ENCODE peak calls at places on chromosomes 3 and 15, in seven cellular contexts. H is SJSA1, A is esophagus muscularis mucosa, L is neuronal stem cell, V is heart left ventricle, O is adipocyte, P is ascending aorta. T is an unnamed sample.
A peak's percentile ranks its signal among the peaks of the same experiment; 100 is the strongest.

GRCh38 chr3:69370156-69370944 is 15.5 kb downstream of the FRMD4B start:
- DNase-seq in H (no peak), A (no peak), L (no peak), V (peak; percentile 88), O (peak; percentile 85), P (peak; percentile 50), T (no peak)

GRCh38 chr15:70185251-70185711 is 87.6 kb upstream of the TLE3 start:
- DNase-seq in H (no peak), A (no peak), L (no peak), V (no peak), O (no peak), P (no peak), T (no peak)

GRCh38 chr15:58221591-58222241 is 83.5 kb downstream of the AQP9 start:
- DNase-seq in H (no peak), A (no peak), L (no peak), V (no peak), O (peak; percentile 34), P (no peak), T (peak; percentile 76)

GRCh38 chr3:173135059-173135458 is 6.0 kb downstream of the SPATA16 start:
- DNase-seq in H (no peak), A (no peak), L (no peak), V (no peak), O (no peak), P (no peak), T (no peak)

GRCh38 chr3:73324203-73325155 is 263.0 kb downstream of the EBLN2 start:
- DNase-seq in H (no peak), A (no peak), L (no peak), V (no peak), O (no peak), P (no peak), T (no peak)

GRCh38 chr3:137770821-137771399 is 6.8 kb downstream of the SOX14 start:
- DNase-seq in H (no peak), A (peak; percentile 90), L (no peak), V (no peak), O (peak; percentile 4), P (no peak), T (peak; percentile 83)

GRCh38 chr3:136249593-136250225 is 431 bp upstream of the PCCB start:
- DNase-seq in H (no peak), A (no peak), L (no peak), V (no peak), O (no peak), P (no peak), T (no peak)

GRCh38 chr3:66991478-66991877 is 6.6 kb upstream of the KBTBD8 start:
- DNase-seq in H (no peak), A (no peak), L (no peak), V (no peak), O (peak; percentile 83), P (no peak), T (no peak)

GRCh38 chr15:28132524-28133275 is 33.6 kb upstream of the OCA2 start:
- DNase-seq in H (no peak), A (no peak), L (no peak), V (peak; percentile 19), O (peak; percentile 60), P (no peak), T (no peak)

GRCh38 chr3:4147719-4148118 is 155.4 kb upstream of the SETMAR start:
- DNase-seq in H (no peak), A (no peak), L (no peak), V (no peak), O (no peak), P (no peak), T (no peak)

GRCh38 chr15:82709081-82709420 is 624 bp downstream of the AP3B2 start:
- DNase-seq in H (no peak), A (no peak), L (no peak), V (no peak), O (no peak), P (no peak), T (peak; percentile 88)

GRCh38 chr3:39291903-39292329 is 12.1 kb upstream of the CX3CR1 start:
- DNase-seq in H (peak; percentile 46), A (peak; percentile 95), L (peak; percentile 70), V (peak; percentile 76), O (peak; percentile 83), P (no peak), T (peak; percentile 95)

GRCh38 chr3:11564577-11565001 is 79.1 kb downstream of the VGLL4 start:
- DNase-seq in H (no peak), A (no peak), L (no peak), V (peak; percentile 46), O (no peak), P (no peak), T (no peak)

GRCh38 chr3:99532246-99532645 is 106.1 kb upstream of the COL8A1 start:
- DNase-seq in H (peak; percentile 45), A (no peak), L (peak; percentile 38), V (no peak), O (peak; percentile 80), P (no peak), T (peak; percentile 92)

GRCh38 chr15:93093765-93094164 is 4.8 kb upstream of the RGMA start:
- DNase-seq in H (no peak), A (no peak), L (no peak), V (no peak), O (no peak), P (no peak), T (no peak)

GRCh38 chr15:40590635-40591105 is 3.4 kb upstream of the KNL1 start:
- DNase-seq in H (no peak), A (no peak), L (no peak), V (no peak), O (no peak), P (no peak), T (no peak)

GRCh38 chr3:52494446-52494845 is 692 bp upstream of the STAB1 start:
- DNase-seq in H (no peak), A (no peak), L (no peak), V (no peak), O (no peak), P (no peak), T (peak; percentile 70)

GRCh38 chr3:197807969-197808587 is 17.0 kb downstream of the LRCH3 start:
- DNase-seq in H (peak; percentile 56), A (no peak), L (no peak), V (no peak), O (peak; percentile 53), P (no peak), T (no peak)

GRCh38 chr3:6878731-6879130 is 17.8 kb downstream of the GRM7 start:
- DNase-seq in H (no peak), A (no peak), L (no peak), V (no peak), O (no peak), P (no peak), T (no peak)

GRCh38 chr3:138042043-138042442 is 32.1 kb downstream of the CLDN18 start:
- DNase-seq in H (peak; percentile 31), A (no peak), L (no peak), V (no peak), O (peak; percentile 72), P (no peak), T (no peak)

GRCh38 chr3:53493997-53494791 is at the start of gene CACNA1D:
- DNase-seq in H (no peak), A (peak; percentile 50), L (no peak), V (no peak), O (peak; percentile 50), P (no peak), T (peak; percentile 93)

GRCh38 chr15:100918690-100919480 is at the start of gene LRRK1:
- DNase-seq in H (peak; percentile 80), A (no peak), L (no peak), V (peak; percentile 76), O (peak; percentile 78), P (no peak), T (peak; percentile 72)

GRCh38 chr3:121152573-121152972 is 244.6 kb downstream of the STXBP5L start:
- DNase-seq in H (no peak), A (no peak), L (no peak), V (no peak), O (peak; percentile 6), P (no peak), T (peak; percentile 44)

GRCh38 chr3:178084938-178085816 is 451.1 kb upstream of the KCNMB2 start:
- DNase-seq in H (peak; percentile 52), A (peak; percentile 93), L (peak; percentile 66), V (peak; percentile 84), O (peak; percentile 88), P (no peak), T (peak; percentile 90)

GRCh38 chr3:141286856-141287255 is 55.2 kb downstream of the PXYLP1 start:
- DNase-seq in H (no peak), A (no peak), L (no peak), V (no peak), O (no peak), P (no peak), T (no peak)
- H3K9me3 ChIP-seq in H (no peaks in the 10 kb centered on the region), A (no peaks in the 10 kb centered on the region), L (no peaks in the 10 kb centered on the region), V (no peaks in the 10 kb centered on the region), O (no peaks in the 10 kb centered on the region), P (no peaks in the 10 kb centered on the region), T (no peaks in the 10 kb centered on the region)

DNA sequence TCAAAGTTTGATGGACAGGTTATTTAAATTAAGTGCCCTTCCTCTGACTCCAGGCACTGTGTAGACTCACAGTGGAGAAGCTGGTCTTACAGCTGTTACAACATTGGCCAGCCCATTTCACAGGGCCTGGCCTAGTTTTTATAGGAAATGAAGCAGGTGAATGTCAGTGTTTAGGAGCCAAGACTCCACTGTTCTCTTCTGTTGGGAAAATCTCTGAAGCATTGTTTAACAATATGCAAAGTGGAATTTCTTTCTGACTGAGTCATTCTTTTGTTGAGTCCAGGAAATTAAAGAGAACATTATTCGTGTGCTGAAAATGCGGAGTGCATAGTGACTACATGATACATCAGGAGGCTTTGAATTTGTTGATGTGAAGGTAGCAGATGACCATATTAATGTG is 64.7 kb downstream of the ARRDC4 start:
- DNase-seq in H (peak; percentile 23), A (peak; percentile 42), L (no peak), V (no peak), O (peak; percentile 2), P (no peak), T (no peak)
- H3K9me3 ChIP-seq in H (no peaks in the 10 kb centered on the region), A (no peaks in the 10 kb centered on the region), L (no peaks in the 10 kb centered on the region), V (no peaks in the 10 kb centered on the region), O (no peaks in the 10 kb centered on the region), P (no peaks in the 10 kb centered on the region), T (no peaks in the 10 kb centered on the region)

DNA sequence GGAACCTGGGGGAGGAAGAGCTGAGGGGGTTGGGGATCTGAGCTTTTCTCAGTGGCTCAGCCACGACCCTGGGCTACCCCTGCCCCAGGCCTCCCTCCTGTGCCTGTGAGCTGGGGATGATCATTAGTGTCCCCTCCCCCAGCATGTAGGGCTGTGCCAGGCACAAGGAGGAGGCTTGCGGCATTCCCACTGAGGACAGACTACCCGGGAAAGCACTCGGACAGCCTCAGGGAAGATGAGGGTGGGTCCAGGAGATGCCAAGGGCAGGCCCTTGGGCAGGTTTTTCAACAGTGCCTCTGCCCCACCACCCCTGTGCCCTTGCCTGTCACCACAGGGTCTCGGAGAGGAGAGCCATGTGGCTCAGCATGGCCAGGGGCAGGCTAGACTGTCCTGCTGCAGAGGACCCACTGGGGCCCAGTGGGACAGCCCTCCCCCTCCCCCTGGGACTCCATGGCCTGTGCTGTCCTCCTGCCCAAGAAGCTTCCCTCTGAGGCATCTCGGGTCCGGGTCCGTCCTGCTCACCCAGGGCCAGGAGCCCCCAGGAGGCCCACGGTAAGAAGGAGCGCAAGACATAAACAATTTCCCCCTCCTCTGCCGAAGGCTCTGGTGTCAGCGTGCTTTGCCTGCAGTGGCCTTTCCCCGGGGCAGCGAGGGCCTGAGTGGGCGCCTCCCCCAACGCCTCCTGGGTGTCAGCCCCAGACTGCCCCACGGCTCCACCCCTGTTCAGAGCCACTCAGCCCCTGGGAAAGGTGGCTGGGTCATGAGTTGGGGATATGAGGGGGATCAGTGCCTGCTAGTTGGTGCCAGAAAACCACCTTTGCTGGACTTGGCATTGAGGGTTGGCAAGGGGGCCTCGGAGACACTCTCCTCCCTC is 192.5 kb downstream of the GOLGA6L6 start:
- DNase-seq in H (no peak), A (no peak), L (no peak), V (peak; percentile 77), O (no peak), P (no peak), T (peak; percentile 48)
- H3K9me3 ChIP-seq in H (no peaks in the 10 kb centered on the region), A (peaks cover 12% of the 10 kb centered on the region), L (peaks cover 41% of the 10 kb centered on the region), V (peaks cover 8% of the 10 kb centered on the region), O (peaks cover 5% of the 10 kb centered on the region), P (peaks cover 8% of the 10 kb centered on the region), T (peaks cover 99% of the 10 kb centered on the region)

GRCh38 chr15:49154359-49154758 is 1.0 kb downstream of the COPS2 start:
- DNase-seq in H (no peak), A (no peak), L (no peak), V (no peak), O (peak; percentile 52), P (no peak), T (no peak)
- H3K9me3 ChIP-seq in H (no peaks in the 10 kb centered on the region), A (no peaks in the 10 kb centered on the region), L (no peaks in the 10 kb centered on the region), V (no peaks in the 10 kb centered on the region), O (no peaks in the 10 kb centered on the region), P (no peaks in the 10 kb centered on the region), T (no peaks in the 10 kb centered on the region)